ENCODE peak calls at places on chromosomes 13 and 19, in six cellular contexts. One of them, this sample, is unnamed. For H3K27me3, the result is how much of the 10 kb centered on the place peaks cover.

GRCh38 chr19:55283548-55284393 is at the start of gene BRSK1:
- DNase-seq in IMR-90: peak
- DNase-seq in right lobe of liver: no peak
- DNase-seq in tibial artery: no peak
- DNase-seq in AG04450: no peak
- DNase-seq in body of pancreas: peak
- DNase-seq in this sample: no peak

GRCh38 chr19:45069056-45069455 is 7.2 kb downstream of the ZNF296 start:
- DNase-seq in IMR-90: no peak
- DNase-seq in right lobe of liver: no peak
- DNase-seq in tibial artery: no peak
- DNase-seq in AG04450: no peak
- DNase-seq in body of pancreas: no peak
- DNase-seq in this sample: no peak

GRCh38 chr13:38657191-38657590 is 29.7 kb upstream of the FREM2 start:
- DNase-seq in IMR-90: peak
- DNase-seq in right lobe of liver: no peak
- DNase-seq in tibial artery: no peak
- DNase-seq in AG04450: no peak
- DNase-seq in body of pancreas: no peak
- DNase-seq in this sample: no peak

GRCh38 chr13:66353664-66354063 is 876.5 kb downstream of the PCDH9 start:
- DNase-seq in IMR-90: no peak
- DNase-seq in right lobe of liver: no peak
- DNase-seq in tibial artery: no peak
- DNase-seq in AG04450: no peak
- DNase-seq in body of pancreas: no peak
- DNase-seq in this sample: no peak

GRCh38 chr19:28045621-28046020 is 1167.3 kb downstream of the UQCRFS1 start:
- DNase-seq in IMR-90: no peak
- DNase-seq in right lobe of liver: no peak
- DNase-seq in tibial artery: no peak
- DNase-seq in AG04450: no peak
- DNase-seq in body of pancreas: no peak
- DNase-seq in this sample: no peak

GRCh38 chr13:56528040-56528760 is 612.5 kb upstream of the PRR20A start:
- DNase-seq in IMR-90: no peak
- DNase-seq in right lobe of liver: no peak
- DNase-seq in tibial artery: no peak
- DNase-seq in AG04450: no peak
- DNase-seq in body of pancreas: no peak
- DNase-seq in this sample: no peak

GRCh38 chr13:83827338-83827737 is 54.9 kb downstream of the SLITRK1 start:
- DNase-seq in IMR-90: no peak
- DNase-seq in right lobe of liver: no peak
- DNase-seq in tibial artery: no peak
- DNase-seq in AG04450: no peak
- DNase-seq in body of pancreas: no peak
- DNase-seq in this sample: no peak

GRCh38 chr13:41562083-41562482 is 104.7 kb downstream of the RGCC start:
- DNase-seq in IMR-90: peak
- DNase-seq in right lobe of liver: no peak
- DNase-seq in tibial artery: no peak
- DNase-seq in AG04450: peak
- DNase-seq in body of pancreas: peak
- DNase-seq in this sample: no peak

GRCh38 chr13:21047591-21048282 is 13.6 kb downstream of the LATS2 start:
- DNase-seq in IMR-90: no peak
- DNase-seq in right lobe of liver: no peak
- DNase-seq in tibial artery: no peak
- DNase-seq in AG04450: no peak
- DNase-seq in body of pancreas: no peak
- DNase-seq in this sample: no peak

GRCh38 chr13:30906411-30906990 is 430 bp downstream of the MEDAG start:
- DNase-seq in IMR-90: no peak
- DNase-seq in right lobe of liver: no peak
- DNase-seq in tibial artery: peak
- DNase-seq in AG04450: no peak
- DNase-seq in body of pancreas: no peak
- DNase-seq in this sample: no peak

GRCh38 chr19:33740811-33741396 is 55.8 kb upstream of the KCTD15 start:
- DNase-seq in IMR-90: peak
- DNase-seq in right lobe of liver: no peak
- DNase-seq in tibial artery: no peak
- DNase-seq in AG04450: no peak
- DNase-seq in body of pancreas: peak
- DNase-seq in this sample: no peak

GRCh38 chr19:48740705-48741030 is 258 bp upstream of the RASIP1 start:
- DNase-seq in IMR-90: no peak
- DNase-seq in right lobe of liver: no peak
- DNase-seq in tibial artery: no peak
- DNase-seq in AG04450: no peak
- DNase-seq in body of pancreas: peak
- DNase-seq in this sample: no peak

GRCh38 chr19:36849701-36850645 is 703 bp upstream of the ZNF345 start:
- DNase-seq in IMR-90: peak
- DNase-seq in right lobe of liver: peak
- DNase-seq in tibial artery: peak
- DNase-seq in AG04450: peak
- DNase-seq in body of pancreas: peak
- DNase-seq in this sample: peak

GRCh38 chr13:103961784-103962183 is 895.6 kb upstream of the SLC10A2 start:
- DNase-seq in IMR-90: no peak
- DNase-seq in right lobe of liver: no peak
- DNase-seq in tibial artery: no peak
- DNase-seq in AG04450: no peak
- DNase-seq in body of pancreas: no peak
- DNase-seq in this sample: no peak

GRCh38 chr13:112956516-112957294 is 12.3 kb upstream of the MCF2L start:
- DNase-seq in IMR-90: no peak
- DNase-seq in right lobe of liver: no peak
- DNase-seq in tibial artery: peak
- DNase-seq in AG04450: no peak
- DNase-seq in body of pancreas: no peak
- DNase-seq in this sample: no peak

GRCh38 chr19:38556521-38557174 is 61.1 kb downstream of the MAP4K1 start:
- DNase-seq in IMR-90: no peak
- DNase-seq in right lobe of liver: no peak
- DNase-seq in tibial artery: no peak
- DNase-seq in AG04450: no peak
- DNase-seq in body of pancreas: no peak
- DNase-seq in this sample: peak

GRCh38 chr13:110641055-110642015 is 26.0 kb downstream of the NAXD start:
- DNase-seq in IMR-90: peak
- DNase-seq in right lobe of liver: no peak
- DNase-seq in tibial artery: no peak
- DNase-seq in AG04450: no peak
- DNase-seq in body of pancreas: no peak
- DNase-seq in this sample: no peak

GRCh38 chr13:114128624-114129522 is 3.5 kb downstream of the RASA3 start:
- DNase-seq in IMR-90: peak
- DNase-seq in right lobe of liver: peak
- DNase-seq in tibial artery: peak
- DNase-seq in AG04450: peak
- DNase-seq in body of pancreas: peak
- DNase-seq in this sample: peak
- H3K4me3 ChIP-seq in IMR-90: peak
- H3K4me3 ChIP-seq in right lobe of liver: no peak
- H3K4me3 ChIP-seq in tibial artery: peak
- H3K4me3 ChIP-seq in AG04450: peak
- H3K4me3 ChIP-seq in body of pancreas: no peak
- H3K4me3 ChIP-seq in this sample: peak

GRCh38 chr13:96294930-96295657 is 205.2 kb downstream of the HS6ST3 start:
- DNase-seq in IMR-90: no peak
- DNase-seq in right lobe of liver: no peak
- DNase-seq in tibial artery: no peak
- DNase-seq in AG04450: no peak
- DNase-seq in body of pancreas: no peak
- DNase-seq in this sample: no peak

GRCh38 chr13:96297360-96297759 is 207.5 kb downstream of the HS6ST3 start:
- DNase-seq in IMR-90: no peak
- DNase-seq in right lobe of liver: no peak
- DNase-seq in tibial artery: no peak
- DNase-seq in AG04450: no peak
- DNase-seq in body of pancreas: no peak
- DNase-seq in this sample: no peak

GRCh38 chr13:96299235-96299634 is 209.3 kb downstream of the HS6ST3 start:
- DNase-seq in IMR-90: no peak
- DNase-seq in right lobe of liver: no peak
- DNase-seq in tibial artery: no peak
- DNase-seq in AG04450: no peak
- DNase-seq in body of pancreas: no peak
- DNase-seq in this sample: no peak
- TF ChIP-seq CTCF in IMR-90: no peak
- TF ChIP-seq CTCF in right lobe of liver: no peak
- TF ChIP-seq CTCF in tibial artery: no peak
- TF ChIP-seq CTCF in AG04450: no peak
- TF ChIP-seq CTCF in body of pancreas: no peak
- TF ChIP-seq CTCF in this sample: no peak

DNA sequence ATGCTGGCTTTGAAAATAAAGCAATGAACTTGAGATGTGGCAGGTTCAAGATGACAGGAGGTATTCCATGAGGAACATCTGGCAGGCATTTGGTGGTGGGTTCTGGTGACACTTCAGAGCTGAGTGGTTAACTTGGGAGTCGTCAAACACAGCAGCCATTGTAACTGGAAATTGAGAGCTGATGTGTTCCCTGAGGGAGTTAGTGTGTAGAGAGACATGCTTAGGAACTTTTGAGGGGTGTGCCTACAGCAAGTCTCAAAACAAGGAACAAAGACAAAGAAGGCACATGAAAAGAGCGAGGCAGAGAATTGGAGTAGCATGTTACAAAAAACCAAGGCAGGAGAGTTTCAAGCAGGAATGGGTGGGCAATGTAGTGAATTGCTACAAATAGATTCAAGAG is 53.9 kb upstream of the KL start:
- DNase-seq in IMR-90: no peak
- DNase-seq in right lobe of liver: no peak
- DNase-seq in tibial artery: no peak
- DNase-seq in AG04450: no peak
- DNase-seq in body of pancreas: no peak
- DNase-seq in this sample: no peak
- H3K27me3 ChIP-seq in IMR-90: under half
- H3K27me3 ChIP-seq in right lobe of liver: under half
- H3K27me3 ChIP-seq in tibial artery: under half
- H3K27me3 ChIP-seq in AG04450: under half
- H3K27me3 ChIP-seq in body of pancreas: under half
- H3K27me3 ChIP-seq in this sample: under half

DNA sequence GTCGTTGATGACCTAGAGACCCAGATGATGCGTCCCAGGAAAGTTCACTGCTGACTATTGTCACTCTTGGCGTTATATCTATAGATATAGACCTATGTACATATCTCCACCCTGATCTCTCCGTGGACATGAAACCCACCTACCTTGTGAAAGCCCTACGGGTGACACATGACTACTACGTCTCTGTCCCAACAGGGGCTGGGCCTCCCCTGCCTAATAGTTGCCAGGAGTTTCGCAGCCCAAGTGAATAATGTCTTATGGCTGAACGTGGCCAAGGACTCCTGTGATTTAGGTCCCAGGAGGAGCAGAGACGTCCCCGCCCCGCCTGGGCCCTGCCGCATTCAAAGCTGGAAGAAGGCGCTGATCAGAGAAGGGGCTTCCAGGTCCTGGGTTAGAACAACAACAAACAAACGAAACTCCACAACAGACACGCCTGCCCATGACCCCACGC is 4.9 kb upstream of the POU4F1 start:
- DNase-seq in IMR-90: no peak
- DNase-seq in right lobe of liver: no peak
- DNase-seq in tibial artery: no peak
- DNase-seq in AG04450: no peak
- DNase-seq in body of pancreas: no peak
- DNase-seq in this sample: no peak
- H3K4me3 ChIP-seq in IMR-90: no peak
- H3K4me3 ChIP-seq in right lobe of liver: peak
- H3K4me3 ChIP-seq in tibial artery: peak
- H3K4me3 ChIP-seq in AG04450: no peak
- H3K4me3 ChIP-seq in body of pancreas: no peak
- H3K4me3 ChIP-seq in this sample: peak

GRCh38 chr19:10517361-10517759 is at the start of gene S1PR5:
- DNase-seq in IMR-90: no peak
- DNase-seq in right lobe of liver: no peak
- DNase-seq in tibial artery: no peak
- DNase-seq in AG04450: no peak
- DNase-seq in body of pancreas: peak
- DNase-seq in this sample: no peak

GRCh38 chr19:10516064-10516385 is 1.2 kb downstream of the S1PR5 start:
- DNase-seq in IMR-90: no peak
- DNase-seq in right lobe of liver: no peak
- DNase-seq in tibial artery: no peak
- DNase-seq in AG04450: no peak
- DNase-seq in body of pancreas: no peak
- DNase-seq in this sample: no peak

GRCh38 chr19:10513223-10513622 is 4.0 kb downstream of the S1PR5 start:
- DNase-seq in IMR-90: no peak
- DNase-seq in right lobe of liver: no peak
- DNase-seq in tibial artery: no peak
- DNase-seq in AG04450: no peak
- DNase-seq in body of pancreas: no peak
- DNase-seq in this sample: no peak

GRCh38 chr19:10516671-10517286 is 468 bp downstream of the S1PR5 start:
- DNase-seq in IMR-90: no peak
- DNase-seq in right lobe of liver: no peak
- DNase-seq in tibial artery: no peak
- DNase-seq in AG04450: no peak
- DNase-seq in body of pancreas: peak
- DNase-seq in this sample: no peak

GRCh38 chr19:10514211-10515145 is 2.8 kb downstream of the S1PR5 start:
- DNase-seq in IMR-90: no peak
- DNase-seq in right lobe of liver: no peak
- DNase-seq in tibial artery: no peak
- DNase-seq in AG04450: no peak
- DNase-seq in body of pancreas: no peak
- DNase-seq in this sample: no peak
- TF ChIP-seq CTCF in IMR-90: no peak
- TF ChIP-seq CTCF in right lobe of liver: no peak
- TF ChIP-seq CTCF in tibial artery: no peak
- TF ChIP-seq CTCF in AG04450: no peak
- TF ChIP-seq CTCF in body of pancreas: no peak
- TF ChIP-seq CTCF in this sample: no peak